ENCODE peak calls at places on chromosomes 2 and 18, in four cellular contexts. I is HepG2, F is K562, Q is GM12878. V is an unnamed sample.

GRCh38 chr2:84963692-84964405 is 7.1 kb upstream of the KCMF1 start:
- DNase-seq in I (peak), F (no peak), Q (no peak), V (no peak)

GRCh38 chr18:58362027-58362575 is 266.8 kb downstream of the ALPK2 start:
- DNase-seq in I (no peak), F (no peak), Q (no peak), V (no peak)

GRCh38 chr18:39414009-39414700 is 1848.6 kb upstream of the CELF4 start:
- DNase-seq in I (no peak), F (no peak), Q (no peak), V (no peak)

GRCh38 chr2:38592951-38593350 is 9.8 kb downstream of the HNRNPLL start:
- DNase-seq in I (no peak), F (no peak), Q (no peak), V (no peak)

GRCh38 chr2:25960920-25961319 is 21.4 kb downstream of the KIF3C start:
- DNase-seq in I (no peak), F (no peak), Q (no peak), V (no peak)

GRCh38 chr2:175309799-175310198 is 128.3 kb upstream of the ATP5MC3 start:
- DNase-seq in I (peak), F (peak), Q (no peak), V (peak)

GRCh38 chr2:36403675-36404230 is 48.2 kb downstream of the CRIM1 start:
- DNase-seq in I (peak), F (no peak), Q (no peak), V (no peak)

GRCh38 chr2:56009758-56010534 is 86.4 kb upstream of the EFEMP1 start:
- DNase-seq in I (peak), F (no peak), Q (no peak), V (no peak)

GRCh38 chr2:157843935-157844334 is 32.2 kb downstream of the ACVR1 start:
- DNase-seq in I (no peak), F (no peak), Q (no peak), V (no peak)

GRCh38 chr2:176140520-176141317 is 10.6 kb upstream of the HOXD4 start:
- DNase-seq in I (peak), F (peak), Q (peak), V (peak)

GRCh38 chr2:187684181-187684580 is 129.9 kb upstream of the TFPI start:
- DNase-seq in I (no peak), F (no peak), Q (no peak), V (no peak)

GRCh38 chr18:55337908-55338521 is 250.0 kb downstream of the TCF4 start:
- DNase-seq in I (no peak), F (no peak), Q (no peak), V (no peak)

GRCh38 chr2:45170191-45170975 is 161.1 kb upstream of the SIX2 start:
- DNase-seq in I (no peak), F (no peak), Q (no peak), V (no peak)

GRCh38 chr2:202005272-202005887 is 28.3 kb upstream of the FZD7 start:
- DNase-seq in I (no peak), F (no peak), Q (peak), V (no peak)

GRCh38 chr2:201999289-201999688 is 34.4 kb upstream of the FZD7 start:
- DNase-seq in I (no peak), F (no peak), Q (no peak), V (no peak)

GRCh38 chr2:202001826-202002225 is 31.8 kb upstream of the FZD7 start:
- DNase-seq in I (no peak), F (no peak), Q (no peak), V (no peak)

GRCh38 chr2:202007015-202008011 is 26.3 kb upstream of the FZD7 start:
- DNase-seq in I (no peak), F (no peak), Q (no peak), V (no peak)

DNA sequence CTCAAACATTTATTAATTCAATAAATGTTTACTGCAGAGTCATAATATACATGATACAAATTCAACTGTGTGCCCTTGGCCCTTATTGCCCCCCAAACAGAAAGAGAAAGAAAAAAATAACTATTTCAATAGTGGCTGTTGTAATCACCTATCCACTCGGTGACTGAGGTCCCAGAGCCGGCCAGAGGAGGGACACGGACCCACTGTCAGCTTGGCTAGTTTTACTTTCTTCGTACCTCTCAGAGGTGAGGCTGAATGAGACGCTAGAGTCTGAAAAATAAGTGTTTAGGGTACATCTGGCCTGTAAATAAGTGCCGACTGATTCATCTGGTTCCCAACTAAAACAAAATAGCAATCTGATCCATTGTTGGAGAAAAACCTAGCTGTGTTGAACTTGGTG is 31.3 kb upstream of the FZD7 start:
- DNase-seq in I (no peak), F (no peak), Q (no peak), V (no peak)
- H3K27ac ChIP-seq in I (no peak), F (no peak), Q (no peak), V (no peak)

DNA sequence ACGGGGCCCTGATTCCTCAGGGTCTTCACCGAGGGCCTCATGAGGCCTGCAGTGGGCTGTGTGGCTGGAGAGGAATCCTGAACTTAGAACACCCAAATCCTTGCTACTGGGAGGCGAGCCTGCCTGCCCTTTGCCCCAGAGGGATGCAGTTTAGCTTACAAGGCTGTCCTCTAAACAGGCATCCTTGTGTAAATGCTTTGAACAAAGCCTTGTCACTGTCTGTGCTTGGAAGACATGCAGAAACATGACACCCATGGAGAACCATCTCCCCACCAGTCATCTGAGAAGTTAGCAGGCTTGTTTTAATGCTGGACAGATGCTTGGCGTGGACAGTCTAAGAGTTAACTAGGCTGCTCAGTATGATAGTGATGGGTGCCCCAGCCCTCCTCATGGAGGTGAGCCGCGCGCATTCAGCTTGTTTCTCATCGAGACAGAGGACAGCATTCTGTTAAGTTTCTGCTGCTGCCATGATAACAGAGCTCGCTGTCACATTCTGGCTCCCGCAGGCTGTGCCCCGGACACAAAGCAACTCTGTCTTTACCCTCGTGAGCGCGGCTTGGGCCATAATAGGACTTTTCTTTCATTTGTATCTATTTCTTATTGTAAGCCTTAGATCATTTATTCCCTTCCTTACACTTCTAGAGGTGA is 42.8 kb downstream of the ADI1 start:
- DNase-seq in I (peak), F (no peak), Q (no peak), V (no peak)
- TF ChIP-seq BRCA1 in I (no peak), F (no peak), Q (no peak), V (no peak)

GRCh38 chr2:201984800-201985525 is 48.7 kb upstream of the FZD7 start:
- DNase-seq in I (no peak), F (no peak), Q (no peak), V (no peak)

GRCh38 chr2:201984333-201984732 is 49.3 kb upstream of the FZD7 start:
- DNase-seq in I (no peak), F (no peak), Q (no peak), V (no peak)

GRCh38 chr2:201990069-201990468 is 43.6 kb upstream of the FZD7 start:
- DNase-seq in I (no peak), F (no peak), Q (no peak), V (no peak)

GRCh38 chr2:201985740-201986735 is 47.6 kb upstream of the FZD7 start:
- DNase-seq in I (peak), F (no peak), Q (no peak), V (no peak)

DNA sequence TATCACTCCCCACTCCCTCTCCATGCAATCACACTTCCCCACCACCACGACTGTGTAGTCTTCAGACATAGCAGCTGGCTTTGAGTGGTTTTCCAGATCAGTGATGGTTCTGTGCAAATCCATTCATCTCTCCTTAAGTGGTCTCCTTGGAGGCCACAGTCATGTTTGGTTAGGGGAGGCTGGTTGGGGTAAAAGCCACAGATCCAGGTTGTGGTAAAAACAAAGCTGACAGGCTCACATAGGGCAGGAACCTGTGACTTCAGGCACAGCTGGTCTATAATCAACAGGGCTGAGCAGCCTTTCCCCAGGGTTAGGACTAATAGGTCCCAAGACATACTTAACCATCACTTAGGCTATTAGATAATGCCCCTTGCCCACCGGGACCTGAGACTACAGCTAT is 46.2 kb upstream of the FZD7 start:
- DNase-seq in I (no peak), F (no peak), Q (no peak), V (no peak)
- H3K27ac ChIP-seq in I (no peak), F (no peak), Q (no peak), V (no peak)

DNA sequence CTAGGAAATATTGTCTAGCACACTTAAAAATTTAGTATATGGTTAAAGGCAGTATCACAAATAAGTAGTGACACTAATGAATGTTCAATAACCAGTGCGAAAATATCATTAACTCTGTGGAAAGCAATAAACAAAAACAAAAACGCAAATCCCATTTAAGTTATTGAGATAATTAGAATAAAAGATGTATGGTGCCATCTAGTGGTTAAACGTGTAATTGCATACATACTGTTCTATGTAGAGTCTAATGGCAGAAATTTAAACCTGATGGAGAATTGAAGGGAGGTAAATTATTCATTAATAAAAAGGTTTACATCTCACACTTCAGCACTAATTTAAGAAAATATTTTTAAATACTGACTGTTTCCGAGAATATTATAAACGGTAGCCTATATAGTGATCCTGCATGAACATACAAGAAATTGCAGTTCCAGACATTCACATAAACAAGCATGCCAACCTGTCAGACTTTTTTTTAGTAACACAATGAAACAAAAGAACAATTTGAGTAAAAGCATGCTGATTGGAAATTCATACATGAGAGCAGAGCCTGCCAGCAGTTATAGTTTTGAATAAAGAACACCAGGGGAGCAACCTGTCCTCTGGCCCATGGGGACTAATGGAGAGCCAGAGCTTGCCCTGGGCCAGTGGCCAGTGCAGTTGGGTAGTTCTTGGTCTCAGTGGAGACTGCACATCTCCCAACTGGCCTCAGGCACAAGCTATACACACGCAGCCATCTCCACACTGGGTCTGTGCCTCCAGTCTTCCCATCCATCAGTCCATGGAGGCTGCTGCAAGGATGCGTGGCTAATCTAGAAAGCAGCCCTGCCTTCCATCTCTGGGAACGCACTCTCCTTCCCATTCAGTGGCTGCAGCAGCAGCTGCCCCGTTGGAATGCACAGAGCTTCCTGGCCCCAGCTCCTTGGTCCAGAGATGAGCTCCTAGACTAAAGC is 28.0 kb downstream of the GCG start:
- DNase-seq in I (peak), F (peak), Q (peak), V (no peak)
- TF ChIP-seq BRCA1 in I (no peak), F (no peak), Q (no peak), V (no peak)

GRCh38 chr2:221529943-221530652 is 42.0 kb downstream of the EPHA4 start:
- DNase-seq in I (no peak), F (no peak), Q (no peak), V (no peak)
- H3K27ac ChIP-seq in I (no peak), F (no peak), Q (no peak), V (no peak)

DNA sequence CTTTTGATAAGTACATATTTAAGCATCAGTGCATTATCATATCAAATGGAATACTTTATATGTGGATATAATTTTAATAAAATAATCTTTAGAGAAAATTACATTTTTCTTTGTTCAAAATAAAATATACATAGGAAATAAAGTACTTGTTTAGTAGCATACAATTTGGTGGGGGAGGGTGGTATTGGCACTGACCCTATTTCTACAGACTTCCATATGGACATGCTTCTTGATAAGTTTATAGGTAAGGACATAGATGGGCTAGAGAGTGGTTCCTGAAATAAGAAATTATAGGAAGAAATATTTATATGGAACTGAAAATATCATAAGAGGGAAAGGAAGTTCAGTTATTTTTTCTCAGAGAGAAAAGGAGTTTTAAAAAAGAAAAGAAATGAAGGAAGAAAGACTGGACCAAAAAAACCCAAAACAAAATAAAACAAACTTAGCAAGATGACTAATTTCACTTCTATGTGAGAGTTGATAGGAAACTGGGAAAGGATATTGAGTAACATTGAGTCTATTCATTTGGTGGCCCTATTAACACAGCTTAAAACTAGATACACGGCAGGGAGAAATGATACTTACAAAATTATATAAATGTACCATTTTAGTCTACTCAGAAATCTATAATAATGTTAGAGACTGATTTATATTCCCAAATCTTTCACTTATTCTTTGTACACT is 505.9 kb downstream of the ERBB4 start:
- DNase-seq in I (no peak), F (no peak), Q (no peak), V (no peak)
- TF ChIP-seq BRCA1 in I (no peak), F (no peak), Q (no peak), V (no peak)

DNA sequence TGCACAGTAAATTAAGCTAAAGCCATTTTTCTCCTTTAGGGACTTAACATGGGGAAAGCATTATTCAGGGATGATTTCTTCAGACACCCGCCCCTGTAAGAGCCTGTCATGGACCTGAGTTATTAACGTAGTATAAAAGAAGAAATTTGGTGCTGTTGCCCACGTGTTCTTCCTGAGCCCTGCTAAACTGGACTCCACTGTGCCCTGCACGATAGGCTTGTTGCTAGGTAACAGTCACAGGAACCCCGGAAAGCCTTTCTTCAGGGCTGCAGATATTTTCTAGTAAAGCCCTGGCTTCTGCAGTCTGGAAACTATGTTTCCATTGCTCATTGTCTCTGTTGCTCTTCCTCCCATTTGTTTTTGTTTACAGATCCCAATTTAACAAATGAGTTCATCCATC is 157.9 kb downstream of the LRRC30 start:
- DNase-seq in I (no peak), F (no peak), Q (no peak), V (no peak)
- H3K27ac ChIP-seq in I (no peak), F (no peak), Q (no peak), V (no peak)

GRCh38 chr18:25557006-25557405 is 205.0 kb upstream of the ZNF521 start:
- DNase-seq in I (no peak), F (no peak), Q (no peak), V (no peak)

GRCh38 chr18:25560369-25560768 is 208.4 kb upstream of the ZNF521 start:
- DNase-seq in I (no peak), F (no peak), Q (no peak), V (no peak)

GRCh38 chr18:25563346-25563745 is 211.4 kb upstream of the ZNF521 start:
- DNase-seq in I (no peak), F (no peak), Q (no peak), V (no peak)

GRCh38 chr18:25563816-25564370 is 211.9 kb upstream of the ZNF521 start:
- DNase-seq in I (no peak), F (no peak), Q (no peak), V (no peak)

GRCh38 chr18:25561923-25562322 is 210.0 kb upstream of the ZNF521 start:
- DNase-seq in I (peak), F (peak), Q (no peak), V (no peak)
- TF ChIP-seq BRCA1 in I (no peak), F (no peak), Q (no peak), V (no peak)

DNA sequence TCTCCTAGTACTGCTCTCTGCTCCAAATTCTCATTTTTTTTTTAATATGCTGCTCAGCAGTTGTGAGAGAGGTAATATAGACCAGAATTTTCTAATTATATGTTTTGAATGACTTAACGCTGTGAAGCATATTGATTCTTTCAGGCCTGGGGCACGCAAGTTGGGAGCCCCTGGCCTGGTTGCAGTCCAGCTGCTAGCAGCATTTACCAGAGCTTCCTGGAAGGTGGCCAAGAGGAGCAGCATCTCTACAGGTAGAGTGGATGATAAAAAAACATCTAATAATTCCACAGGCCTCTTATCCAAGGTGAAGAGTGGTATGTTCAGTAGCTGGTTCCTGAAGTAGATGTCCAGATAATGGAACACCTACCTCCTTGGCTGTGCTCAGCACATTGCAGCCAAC is 7.3 kb upstream of the UGP2 start:
- DNase-seq in I (no peak), F (no peak), Q (no peak), V (no peak)
- H3K27ac ChIP-seq in I (no peak), F (no peak), Q (no peak), V (no peak)

V was measured in H1.